ENCODE peak calls at places on chromosome 22, in four cellular contexts. G is IMR-90, V is A549, E is K562. Z is an unnamed sample.

GRCh38 chr22:46902998-46903916 is 140.8 kb downstream of the TBC1D22A start:
- DNase-seq in G (no peak), V (no peak), E (no peak), Z (no peak)

GRCh38 chr22:35205956-35206355 is 51.3 kb upstream of the HMGXB4 start:
- DNase-seq in G (peak; percentile 72), V (no peak), E (no peak), Z (no peak)

GRCh38 chr22:45969801-45970464 is 7.0 kb downstream of the WNT7B start:
- DNase-seq in G (no peak), V (no peak), E (no peak), Z (peak; percentile 38)

GRCh38 chr22:39984006-39984405 is 10.7 kb upstream of the FAM83F start:
- DNase-seq in G (peak; percentile 58), V (no peak), E (peak; percentile 20), Z (no peak)

GRCh38 chr22:41001722-41002122 is 50.5 kb downstream of the RBX1 start:
- DNase-seq in G (peak; percentile 44), V (no peak), E (peak; percentile 22), Z (no peak)

GRCh38 chr22:31425331-31426050 is 26.1 kb downstream of the DRG1 start:
- DNase-seq in G (peak; percentile 12), V (no peak), E (no peak), Z (no peak)

GRCh38 chr22:24393012-24393559 is 34.3 kb upstream of the ADORA2A start:
- DNase-seq in G (no peak), V (no peak), E (no peak), Z (no peak)

GRCh38 chr22:46040471-46041465 is 63.8 kb upstream of the WNT7B start:
- DNase-seq in G (no peak), V (no peak), E (no peak), Z (no peak)

GRCh38 chr22:50167689-50168489 is 2.6 kb upstream of the PANX2 start:
- DNase-seq in G (no peak), V (no peak), E (peak; percentile 34), Z (no peak)

GRCh38 chr22:39994046-39994565 is 648 bp upstream of the FAM83F start:
- DNase-seq in G (peak; percentile 25), V (no peak), E (peak; percentile 58), Z (no peak)

GRCh38 chr22:47197735-47198500 is 435.5 kb downstream of the TBC1D22A start:
- DNase-seq in G (no peak), V (no peak), E (no peak), Z (peak; percentile 30)

GRCh38 chr22:21694795-21695431 is 29.1 kb downstream of the PPIL2 start:
- DNase-seq in G (no peak), V (no peak), E (peak; percentile 64), Z (no peak)

GRCh38 chr22:30694638-30695350 is at the start of gene OSBP2:
- DNase-seq in G (no peak), V (no peak), E (peak; percentile 80), Z (peak; percentile 93)

GRCh38 chr22:36182871-36183270 is 18.7 kb downstream of the APOL4 start:
- DNase-seq in G (no peak), V (no peak), E (no peak), Z (no peak)

GRCh38 chr22:49052560-49052959 is 775.1 kb downstream of the BRD1 start:
- DNase-seq in G (no peak), V (no peak), E (no peak), Z (no peak)
- TF ChIP-seq RCOR1 in G (no peak), V (no peak), E (no peak), Z (no peak)

GRCh38 chr22:29337631-29338284 is 22.3 kb upstream of the RASL10A start:
- DNase-seq in G (no peak), V (no peak), E (no peak), Z (no peak)

GRCh38 chr22:29340566-29340965 is 25.1 kb upstream of the RASL10A start:
- DNase-seq in G (no peak), V (no peak), E (no peak), Z (no peak)

GRCh38 chr22:29341056-29341848 is 25.8 kb upstream of the RASL10A start:
- DNase-seq in G (no peak), V (no peak), E (no peak), Z (no peak)

GRCh38 chr22:29338398-29338797 is 22.9 kb upstream of the RASL10A start:
- DNase-seq in G (no peak), V (no peak), E (no peak), Z (no peak)

GRCh38 chr22:29339381-29340235 is 24.1 kb upstream of the RASL10A start:
- DNase-seq in G (no peak), V (no peak), E (no peak), Z (no peak)
- TF ChIP-seq RCOR1 in G (no peak), V (no peak), E (no peak), Z (no peak)

GRCh38 chr22:19691007-19691720 is 23.1 kb upstream of the SEPTIN5 start:
- DNase-seq in G (no peak), V (no peak), E (peak; percentile 49), Z (no peak)

GRCh38 chr22:19693981-19694670 is 20.2 kb upstream of the SEPTIN5 start:
- DNase-seq in G (no peak), V (no peak), E (no peak), Z (no peak)

GRCh38 chr22:19691721-19692341 is 22.5 kb upstream of the SEPTIN5 start:
- DNase-seq in G (peak; percentile 61), V (peak; percentile 18), E (peak; percentile 93), Z (no peak)

GRCh38 chr22:19694696-19695095 is 19.6 kb upstream of the SEPTIN5 start:
- DNase-seq in G (no peak), V (no peak), E (no peak), Z (no peak)

DNA sequence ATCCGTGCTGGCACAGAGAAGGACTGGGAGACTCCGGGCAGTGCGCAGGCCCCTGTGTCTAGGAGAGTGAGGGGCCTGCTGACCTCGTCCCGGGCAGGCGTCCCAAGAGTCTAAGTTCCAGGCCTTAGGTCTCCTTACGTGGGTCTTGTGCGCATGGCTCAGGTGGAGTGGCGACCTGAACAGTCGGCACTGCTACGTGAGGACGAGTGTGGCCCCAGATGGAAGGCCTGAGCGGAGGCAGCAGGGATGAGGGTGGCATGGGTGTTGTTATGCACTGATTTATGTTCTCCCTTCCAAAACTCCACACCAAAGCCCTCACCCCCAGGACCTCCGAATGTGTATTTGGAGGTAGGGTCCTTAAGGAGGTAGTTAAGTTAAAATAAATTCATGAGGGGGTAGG is 20.7 kb upstream of the SEPTIN5 start:
- DNase-seq in G (no peak), V (no peak), E (no peak), Z (no peak)
- TF ChIP-seq RCOR1 in G (no peak), V (no peak), E (no peak), Z (no peak)

GRCh38 chr22:38727123-38727522 is 21.4 kb downstream of the GTPBP1 start:
- DNase-seq in G (no peak), V (no peak), E (no peak), Z (no peak)

GRCh38 chr22:38724176-38724575 is 18.4 kb downstream of the GTPBP1 start:
- DNase-seq in G (no peak), V (no peak), E (no peak), Z (no peak)

GRCh38 chr22:38727530-38728451 is 22.0 kb downstream of the GTPBP1 start:
- DNase-seq in G (no peak), V (no peak), E (no peak), Z (no peak)

GRCh38 chr22:38725900-38726655 is 20.3 kb downstream of the GTPBP1 start:
- DNase-seq in G (no peak), V (no peak), E (no peak), Z (no peak)

DNA sequence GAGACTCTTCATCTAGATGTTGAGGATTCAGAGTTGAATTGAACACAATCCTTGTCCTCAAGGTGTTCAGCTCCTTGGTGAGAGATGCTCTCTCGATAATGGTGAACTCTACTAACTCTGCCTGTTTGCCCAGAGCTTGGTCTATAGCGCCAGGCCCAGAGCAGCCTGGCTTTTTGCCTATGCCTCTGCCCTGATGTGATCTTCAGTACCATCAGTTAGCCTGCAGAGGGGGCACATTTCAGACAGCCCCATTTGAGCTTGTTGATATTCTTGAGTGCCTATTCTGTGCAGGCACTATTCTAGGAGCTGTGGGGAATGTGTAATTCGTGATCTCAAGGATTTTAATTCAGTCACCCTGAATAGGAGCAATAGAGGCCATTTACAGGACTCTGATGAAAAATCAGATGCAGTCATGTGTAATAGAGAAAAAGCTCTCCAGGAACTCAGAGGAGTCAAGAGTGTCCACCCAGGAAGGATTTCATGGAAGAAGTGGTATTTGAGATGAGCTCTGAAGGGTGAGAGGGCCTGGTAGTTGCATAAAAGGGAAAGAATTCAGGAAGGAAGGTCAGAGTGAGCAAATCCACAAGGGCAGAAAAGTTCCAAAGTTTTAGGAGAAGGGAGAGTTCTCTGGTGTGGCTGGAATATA is 19.3 kb downstream of the GTPBP1 start:
- DNase-seq in G (peak; percentile 41), V (peak; percentile 57), E (peak; percentile 39), Z (peak; percentile 44)
- TF ChIP-seq RCOR1 in G (no peak), V (no peak), E (no peak), Z (no peak)

GRCh38 chr22:43096420-43096819 is 7.2 kb upstream of the TTLL1 start:
- DNase-seq in G (no peak), V (no peak), E (no peak), Z (no peak)

GRCh38 chr22:43101306-43101705 is 9.2 kb upstream of the BIK start:
- DNase-seq in G (no peak), V (no peak), E (no peak), Z (peak; percentile 31)

GRCh38 chr22:43099095-43099494 is 9.9 kb upstream of the TTLL1 start:
- DNase-seq in G (no peak), V (no peak), E (no peak), Z (no peak)

GRCh38 chr22:43098356-43098755 is 9.2 kb upstream of the TTLL1 start:
- DNase-seq in G (no peak), V (no peak), E (no peak), Z (no peak)

DNA sequence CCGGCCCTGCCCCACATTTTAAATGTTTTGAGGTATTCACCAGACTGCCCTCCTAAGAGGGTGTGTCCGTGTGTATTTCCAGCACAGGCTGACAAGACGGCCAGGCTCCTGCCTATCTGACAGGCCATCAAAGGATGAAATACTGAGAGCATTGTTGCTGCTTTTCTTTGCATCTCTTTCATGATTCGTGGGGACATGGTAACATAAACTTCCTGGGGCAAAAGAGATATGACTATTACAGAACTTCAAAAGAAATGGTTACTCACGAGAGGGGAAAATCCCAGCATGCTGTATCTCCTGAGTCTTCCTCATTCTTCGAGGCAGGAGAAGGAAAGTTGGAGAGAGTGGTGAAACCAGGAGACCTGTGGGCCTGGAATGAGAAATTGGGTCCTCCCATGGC is 10.3 kb upstream of the BIK start:
- DNase-seq in G (peak; percentile 68), V (no peak), E (no peak), Z (no peak)
- TF ChIP-seq RCOR1 in G (no peak), V (no peak), E (no peak), Z (no peak)

DNA sequence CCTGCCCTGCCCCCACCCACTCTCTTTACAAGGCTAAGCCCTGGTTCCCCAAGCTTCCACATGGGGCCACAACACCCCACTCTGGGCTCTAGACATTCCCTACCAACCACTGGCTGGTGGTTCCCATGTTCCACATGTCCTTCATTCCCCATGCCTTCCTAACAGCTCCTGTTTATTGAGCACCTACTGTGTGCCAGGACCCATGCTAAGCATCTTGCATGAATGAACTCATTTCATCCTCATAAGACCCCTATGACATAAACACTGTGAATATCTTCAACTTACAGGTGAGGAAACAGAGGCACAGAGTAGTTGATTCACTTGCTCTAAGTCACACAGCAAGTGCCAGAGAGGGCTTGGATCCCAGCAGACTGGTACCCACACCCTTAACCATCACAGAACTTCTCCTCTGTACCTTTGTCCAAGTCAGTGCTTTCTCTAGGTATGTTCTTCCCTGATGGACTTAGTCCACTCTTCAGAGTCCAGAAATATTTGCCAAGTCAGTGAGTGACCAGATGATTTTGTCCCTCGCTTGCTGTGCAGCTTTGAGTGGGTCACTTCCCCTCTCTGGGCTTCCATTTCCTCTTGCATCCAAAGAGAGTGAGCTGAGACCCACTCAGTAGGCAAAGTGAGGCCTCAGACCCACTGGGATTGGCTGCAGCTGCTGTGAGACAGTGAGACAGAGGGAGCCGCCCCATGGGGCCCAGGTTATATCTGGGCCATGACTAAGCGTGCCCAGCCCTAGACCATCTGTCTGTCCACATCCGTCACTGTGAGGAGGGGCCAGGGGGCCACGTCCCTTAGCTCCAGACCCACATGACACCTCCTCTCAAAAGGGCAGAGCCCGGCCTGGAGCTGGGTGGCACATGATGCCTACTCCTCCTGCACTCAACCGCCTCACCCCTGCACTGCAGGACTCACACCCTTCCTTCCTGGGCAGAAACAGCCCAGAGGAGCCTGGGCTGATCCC is 132.4 kb downstream of the MN1 start:
- DNase-seq in G (peak; percentile 18), V (peak; percentile 58), E (peak; percentile 78), Z (no peak)
- TF ChIP-seq RCOR1 in G (no peak), V (no peak), E (no peak), Z (no peak)

Z was measured in SK-N-SH.